ENCODE peak calls at places on chromosomes 5 and 9, in eight cellular contexts. F is prostate gland, J is endothelial cell of umbilical vein, B is body of pancreas, H is spleen, Z is K562, V is IMR-90, E is adrenal gland. Q is an unnamed sample.
A peak's percentile ranks its signal among the peaks of the same experiment; 100 is the strongest.

GRCh38 chr9:14346826-14347407 is 33.0 kb upstream of the NFIB start:
- DNase-seq in H (no peak), F (no peak), V (no peak), Z (no peak), B (no peak), E (no peak), J (no peak), Q (peak; percentile 24)

GRCh38 chr5:162240734-162241133 is 173.2 kb downstream of the GABRG2 start:
- DNase-seq in E (no peak), J (no peak), F (no peak), V (no peak), H (no peak), B (no peak), Z (no peak), Q (no peak)

GRCh38 chr9:129656795-129657390 is 8.6 kb upstream of the PRRX2 start:
- DNase-seq in F (peak; percentile 40), V (peak; percentile 85), B (no peak), E (no peak), Z (no peak), H (no peak), J (no peak), Q (no peak)

GRCh38 chr5:165495829-165496380 is 1990.5 kb downstream of the MAT2B start:
- DNase-seq in J (no peak), F (no peak), Z (no peak), B (no peak), V (peak; percentile 22), E (no peak), H (no peak), Q (no peak)

GRCh38 chr9:102985162-102985900 is 9.8 kb upstream of the CYLC2 start:
- DNase-seq in F (no peak), Z (no peak), V (no peak), J (no peak), B (no peak), H (no peak), E (no peak), Q (no peak)

GRCh38 chr5:154878642-154879335 is 20.4 kb downstream of the CNOT8 start:
- DNase-seq in H (no peak), J (no peak), Z (no peak), V (no peak), E (no peak), F (no peak), B (no peak), Q (no peak)

GRCh38 chr5:62717211-62717927 is 138.8 kb downstream of the LRRC70 start:
- DNase-seq in V (no peak), Z (no peak), J (no peak), F (no peak), B (no peak), H (no peak), E (no peak), Q (no peak)

GRCh38 chr5:73448072-73448432 is 525 bp downstream of the FOXD1 start:
- DNase-seq in F (no peak), J (no peak), V (no peak), B (no peak), H (peak; percentile 78), E (no peak), Z (peak; percentile 49), Q (no peak)

GRCh38 chr5:176816043-176816745 is 5.8 kb downstream of the UNC5A start:
- DNase-seq in V (no peak), F (no peak), Z (no peak), B (no peak), E (no peak), J (no peak), H (no peak), Q (no peak)

GRCh38 chr5:1247811-1248210 is 22.6 kb downstream of the SLC6A18 start:
- DNase-seq in Z (no peak), E (no peak), V (no peak), F (no peak), J (no peak), H (no peak), B (no peak), Q (no peak)

GRCh38 chr9:3740690-3741419 is 215.1 kb upstream of the RFX3 start:
- DNase-seq in J (no peak), E (no peak), H (no peak), B (no peak), Z (no peak), F (peak; percentile 10), V (peak; percentile 10), Q (no peak)

GRCh38 chr5:91229031-91229623 is 154.0 kb downstream of the ARRDC3 start:
- DNase-seq in V (peak; percentile 10), F (no peak), E (no peak), Z (no peak), B (no peak), J (no peak), H (no peak), Q (no peak)

GRCh38 chr5:28403846-28404245 is 1365.5 kb upstream of the CDH9 start:
- DNase-seq in V (no peak), B (no peak), H (no peak), Z (no peak), E (no peak), J (no peak), F (no peak), Q (no peak)

GRCh38 chr9:38059233-38059936 is 9.6 kb downstream of the SHB start:
- DNase-seq in Z (no peak), F (no peak), J (peak; percentile 91), B (no peak), H (peak; percentile 39), E (no peak), V (peak; percentile 83), Q (no peak)

GRCh38 chr9:121860744-121861143 is 209.3 kb downstream of the DAB2IP start:
- DNase-seq in H (no peak), V (peak; percentile 90), Z (no peak), E (peak; percentile 71), F (no peak), J (peak; percentile 62), B (no peak), Q (no peak)

GRCh38 chr5:67672633-67673032 is 476.0 kb upstream of the CD180 start:
- DNase-seq in Z (no peak), F (no peak), J (no peak), E (no peak), H (no peak), V (no peak), B (no peak), Q (peak; percentile 36)

GRCh38 chr9:34958411-34958982 is 412 bp downstream of the PHF24 start:
- DNase-seq in E (no peak), V (no peak), F (no peak), B (no peak), H (no peak), Z (no peak), J (no peak), Q (no peak)
- H3K4me3 ChIP-seq in E (no peak overlapping the region), V (no peak overlapping the region), F (peak overlapping the region; percentile 37), B (no peak overlapping the region), H (peak overlapping the region; percentile 16), Z (no peak overlapping the region), J (peak overlapping the region; percentile 16), Q (peak overlapping the region; percentile 21)

GRCh38 chr9:21165516-21165915 is 944 bp downstream of the IFNA21 start:
- DNase-seq in Z (no peak), J (no peak), E (no peak), H (no peak), B (no peak), V (no peak), F (no peak), Q (no peak)

GRCh38 chr9:21155501-21155900 is 11.0 kb downstream of the IFNA21 start:
- DNase-seq in H (no peak), J (no peak), V (no peak), Z (no peak), B (no peak), E (no peak), F (no peak), Q (no peak)

DNA sequence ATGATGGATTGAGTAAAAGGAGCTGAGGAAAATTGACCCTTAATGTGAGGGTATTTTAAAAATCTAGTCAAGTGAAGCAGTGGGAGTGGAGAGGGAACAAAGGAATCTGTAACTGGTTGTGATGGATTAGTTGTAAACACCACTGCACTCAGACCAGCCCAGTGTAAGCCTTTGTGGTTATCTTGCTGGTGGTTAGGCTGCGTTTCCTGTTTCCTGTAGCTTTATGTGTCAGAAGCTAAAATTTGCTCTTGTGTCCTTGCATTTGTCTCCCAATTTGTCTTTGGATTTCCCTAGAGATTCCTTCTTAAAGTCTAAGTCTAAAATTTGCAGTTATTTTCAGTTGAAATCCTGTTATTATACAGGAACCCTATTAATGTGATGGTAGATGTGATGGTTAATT is 6.3 kb downstream of the IFNA21 start:
- DNase-seq in Z (no peak), H (no peak), E (no peak), J (peak; percentile 18), F (no peak), V (no peak), B (no peak), Q (no peak)
- H3K27ac ChIP-seq in Z (no peak overlapping the region), H (peak overlapping the region; percentile 11), E (no peak overlapping the region), J (no peak overlapping the region), F (no peak overlapping the region), V (no peak overlapping the region), B (no peak overlapping the region), Q (no peak overlapping the region)

GRCh38 chr5:141963706-141964105 is 5.2 kb upstream of the RNF14 start:
- DNase-seq in Z (no peak), E (no peak), V (no peak), H (no peak), F (no peak), J (no peak), B (no peak), Q (no peak)

GRCh38 chr5:141968914-141969608 is at the start of gene RNF14:
- DNase-seq in B (peak; percentile 92), V (peak; percentile 91), Z (peak; percentile 93), J (peak; percentile 95), E (peak; percentile 96), H (peak; percentile 100), F (peak; percentile 90), Q (peak; percentile 95)

GRCh38 chr5:141966963-141967333 is 2.0 kb upstream of the RNF14 start:
- DNase-seq in V (no peak), E (no peak), B (no peak), H (no peak), J (no peak), F (no peak), Z (no peak), Q (no peak)

GRCh38 chr5:141965071-141965470 is 3.8 kb upstream of the RNF14 start:
- DNase-seq in V (no peak), H (no peak), Z (no peak), B (no peak), J (no peak), E (no peak), F (no peak), Q (no peak)

DNA sequence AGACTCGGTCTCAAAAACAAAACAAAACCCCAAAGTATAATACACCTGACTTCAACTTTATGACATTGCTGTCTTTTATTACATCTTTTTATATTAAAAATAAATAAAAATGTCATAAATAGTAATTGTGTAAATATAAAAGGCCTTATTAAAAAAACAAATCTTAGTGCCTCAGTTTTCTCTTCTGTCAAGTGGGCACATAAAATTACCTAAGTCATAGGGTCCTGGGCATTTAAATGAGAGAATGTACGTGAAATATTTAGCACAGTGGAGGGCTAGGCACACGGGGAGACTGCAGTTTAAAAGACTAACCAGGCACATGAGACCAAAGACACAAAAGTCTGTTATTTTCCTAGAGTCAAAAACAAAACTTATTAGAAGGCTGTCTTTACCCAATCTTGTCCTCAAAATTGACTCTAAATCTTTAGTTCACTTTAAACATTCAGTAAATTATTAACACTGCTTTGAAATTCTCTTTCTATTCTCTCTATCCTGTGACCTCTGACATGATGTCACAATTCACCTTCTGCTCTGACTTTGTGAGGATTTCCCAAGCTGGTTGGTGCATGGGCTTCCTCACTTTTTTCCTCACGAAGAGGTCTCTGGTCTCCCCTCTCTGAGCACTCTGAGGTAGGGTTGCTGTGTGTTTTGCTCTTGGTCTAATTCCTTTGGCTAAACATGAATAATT is 2.5 kb upstream of the RNF14 start:
- DNase-seq in V (no peak), F (no peak), H (no peak), B (no peak), J (no peak), Z (no peak), E (no peak), Q (no peak)
- TF ChIP-seq POLR2A in V (no peak), F (no peak), H (no peak), B (no peak), J (no peak), Z (no peak), E (no peak), Q (no peak)

GRCh38 chr5:33892419-33893151 is 795 bp upstream of the ADAMTS12 start:
- DNase-seq in J (no peak), F (no peak), B (peak; percentile 56), H (no peak), Z (no peak), V (peak; percentile 94), E (peak; percentile 71), Q (peak; percentile 28)
- H3K4me3 ChIP-seq in J (no peak overlapping the region), F (peak overlapping the region; percentile 28), B (no peak overlapping the region), H (peak overlapping the region; percentile 34), Z (no peak overlapping the region), V (peak overlapping the region; percentile 25), E (no peak overlapping the region), Q (no peak overlapping the region)

Q was measured in thyroid gland.